ENCODE peak calls at places on chromosome 11, in four cellular contexts. R, M, U and V are unnamed samples. For H3K36me3, the result is how much of the 10 kb centered on the place peaks cover.

GRCh38 chr11:67265633-67266423 is 445 bp upstream of the GRK2 start:
- DNase-seq in U (peak), M (peak), R (peak), V (peak)

GRCh38 chr11:14577835-14578529 is 57.8 kb upstream of the PSMA1 start:
- DNase-seq in U (no peak), R (no peak), M (no peak), V (no peak)

GRCh38 chr11:616320-617220 is 820 bp upstream of the IRF7 start:
- DNase-seq in R (no peak), U (no peak), M (no peak), V (no peak)

GRCh38 chr11:75896843-75897419 is 81.9 kb downstream of the UVRAG start:
- DNase-seq in U (peak), R (peak), M (no peak), V (peak)

GRCh38 chr11:32034149-32034548 is 56.7 kb upstream of the RCN1 start:
- DNase-seq in R (peak), U (no peak), M (no peak), V (no peak)

GRCh38 chr11:27357250-27357649 is 5.8 kb downstream of the CCDC34 start:
- DNase-seq in M (no peak), U (no peak), R (no peak), V (peak)

GRCh38 chr11:834371-835316 is 1.9 kb downstream of the CD151 start:
- DNase-seq in U (no peak), M (peak), R (peak), V (peak)

GRCh38 chr11:70661763-70662501 is 263.6 kb downstream of the CTTN start:
- DNase-seq in U (peak), R (no peak), M (no peak), V (no peak)

GRCh38 chr11:114440971-114441810 is 1.9 kb downstream of the REXO2 start:
- DNase-seq in M (no peak), R (peak), U (no peak), V (no peak)

GRCh38 chr11:122633219-122633829 is 22.2 kb upstream of the UBASH3B start:
- DNase-seq in U (peak), M (peak), R (peak), V (peak)

GRCh38 chr11:18669211-18669593 is 29.4 kb upstream of the TMEM86A start:
- DNase-seq in M (no peak), R (no peak), U (no peak), V (peak)

GRCh38 chr11:5369793-5370192 is 13.8 kb upstream of the OR51M1 start:
- DNase-seq in R (peak), U (peak), M (no peak), V (no peak)

GRCh38 chr11:122277553-122277952 is 161.5 kb upstream of the BLID start:
- DNase-seq in U (no peak), R (no peak), M (no peak), V (peak)

GRCh38 chr11:3049430-3050243 is 7.6 kb downstream of the CARS1 start:
- DNase-seq in U (no peak), M (peak), R (peak), V (peak)

GRCh38 chr11:72220696-72221363 is 3.7 kb upstream of the INPPL1 start:
- DNase-seq in U (no peak), R (no peak), M (no peak), V (no peak)

GRCh38 chr11:78094250-78094649 is 14.6 kb upstream of the NDUFC2 start:
- DNase-seq in R (no peak), U (no peak), M (no peak), V (no peak)

GRCh38 chr11:128342511-128343133 is 244.7 kb downstream of the ETS1 start:
- DNase-seq in U (no peak), M (peak), R (peak), V (peak)

GRCh38 chr11:26230021-26230420 is 101.9 kb upstream of the ANO3 start:
- DNase-seq in U (no peak), M (no peak), R (peak), V (no peak)

GRCh38 chr11:33211588-33211987 is 45.6 kb upstream of the HIPK3 start:
- DNase-seq in R (no peak), M (no peak), U (no peak), V (no peak)

GRCh38 chr11:73215191-73216134 is 2.6 kb upstream of the P2RY2 start:
- DNase-seq in R (no peak), M (no peak), U (peak), V (no peak)

GRCh38 chr11:44356351-44356750 is 46.4 kb upstream of the ALX4 start:
- DNase-seq in U (no peak), M (no peak), R (no peak), V (no peak)

GRCh38 chr11:70826541-70826943 is 425.8 kb downstream of the SHANK2 start:
- DNase-seq in M (no peak), R (no peak), U (peak), V (no peak)

GRCh38 chr11:69074786-69075185 is 26.1 kb downstream of the TPCN2 start:
- DNase-seq in U (no peak), R (peak), M (no peak), V (no peak)
- H3K36me3 ChIP-seq in U (under half), R (under half), M (half or more), V (under half)

DNA sequence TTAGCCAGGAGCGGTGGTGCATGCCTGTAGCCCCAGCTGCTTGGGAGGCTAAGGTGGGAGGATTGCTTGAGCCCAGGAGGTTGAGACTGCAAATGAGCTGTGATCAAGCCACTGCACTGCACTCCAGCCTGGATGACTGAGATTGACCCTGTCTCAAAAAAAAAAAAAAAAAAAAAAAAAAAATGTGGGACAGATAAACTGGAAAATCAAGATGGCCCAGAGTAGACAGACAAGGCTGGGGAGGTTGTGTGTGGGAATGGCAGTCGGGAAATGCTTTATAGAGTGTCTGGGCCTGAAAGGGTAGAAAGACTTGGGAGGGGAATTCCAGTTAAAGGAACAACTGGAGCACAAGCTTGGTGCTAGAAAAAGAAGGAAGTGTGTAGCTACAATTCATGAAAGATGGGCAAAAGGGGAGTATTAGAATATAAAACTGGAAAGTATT is 18.2 kb upstream of the WDR74 start:
- DNase-seq in U (no peak), M (no peak), R (no peak), V (no peak)
- H3K36me3 ChIP-seq in U (under half), M (under half), R (under half), V (under half)

DNA sequence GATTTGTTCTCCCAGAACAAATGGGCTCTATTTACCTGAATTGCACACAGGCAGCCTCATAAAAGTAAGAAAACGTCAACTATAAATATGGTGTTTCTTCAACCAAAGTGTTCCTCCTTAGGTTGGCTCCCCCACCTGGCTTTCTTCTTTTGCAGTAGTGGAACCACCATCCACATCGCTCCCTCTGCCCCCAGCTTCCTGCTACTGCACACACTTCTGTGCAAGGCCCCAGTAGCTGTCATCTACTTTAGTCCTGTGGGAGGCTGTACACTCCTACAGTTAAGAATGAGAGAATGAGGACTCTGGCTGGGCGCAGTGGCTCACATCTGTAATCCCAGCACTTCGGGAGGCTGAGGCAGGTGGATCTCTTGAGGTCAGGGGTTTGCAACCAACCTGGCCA is 89.5 kb downstream of the BMAL1 start:
- DNase-seq in U (no peak), M (no peak), R (no peak), V (no peak)
- H3K36me3 ChIP-seq in U (under half), M (half or more), R (under half), V (under half)

DNA sequence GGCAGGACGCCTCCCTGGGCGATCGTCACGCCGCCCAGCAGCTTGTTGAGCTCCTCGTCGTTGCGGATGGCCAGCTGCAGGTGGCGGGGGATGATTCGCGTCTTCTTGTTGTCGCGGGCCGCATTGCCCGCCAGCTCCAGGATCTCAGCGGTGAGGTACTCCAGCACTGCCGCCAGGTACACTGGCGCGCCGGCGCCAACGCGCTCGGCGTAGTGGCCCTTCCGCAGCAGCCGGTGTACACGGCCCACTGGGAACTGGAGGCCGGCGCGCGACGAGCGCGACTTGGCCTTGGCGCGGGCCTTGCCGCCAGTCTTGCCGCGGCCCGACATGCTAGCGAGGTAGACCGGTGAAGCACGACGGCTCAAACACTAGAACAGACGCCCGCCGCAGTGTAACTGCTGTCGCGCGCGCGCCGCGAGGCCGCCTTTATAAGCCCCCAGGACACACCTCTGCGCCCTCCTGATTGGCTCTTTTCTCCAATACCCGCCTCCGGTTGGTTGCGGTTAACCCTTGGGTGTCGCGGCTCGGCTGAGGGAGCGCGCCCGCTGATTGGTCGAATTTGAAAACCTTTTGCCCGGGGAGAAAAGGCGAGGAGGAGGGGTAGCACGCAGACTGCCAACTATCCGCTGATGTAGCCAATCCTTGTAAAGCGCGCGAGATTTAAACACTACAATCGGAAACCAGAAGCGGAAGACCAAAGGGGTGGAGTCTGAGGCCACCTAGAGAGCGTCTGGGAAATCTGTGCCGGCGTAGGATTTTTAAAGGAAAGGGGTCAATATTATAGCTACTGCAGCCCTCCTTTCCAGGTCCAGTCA is 6.4 kb downstream of the DPAGT1 start:
- DNase-seq in U (peak), R (peak), M (peak), V (peak)
- H3K36me3 ChIP-seq in U (under half), R (under half), M (under half), V (under half)

GRCh38 chr11:123729602-123730001 is 11.9 kb downstream of the ZNF202 start:
- DNase-seq in M (no peak), R (no peak), U (no peak), V (no peak)

DNA sequence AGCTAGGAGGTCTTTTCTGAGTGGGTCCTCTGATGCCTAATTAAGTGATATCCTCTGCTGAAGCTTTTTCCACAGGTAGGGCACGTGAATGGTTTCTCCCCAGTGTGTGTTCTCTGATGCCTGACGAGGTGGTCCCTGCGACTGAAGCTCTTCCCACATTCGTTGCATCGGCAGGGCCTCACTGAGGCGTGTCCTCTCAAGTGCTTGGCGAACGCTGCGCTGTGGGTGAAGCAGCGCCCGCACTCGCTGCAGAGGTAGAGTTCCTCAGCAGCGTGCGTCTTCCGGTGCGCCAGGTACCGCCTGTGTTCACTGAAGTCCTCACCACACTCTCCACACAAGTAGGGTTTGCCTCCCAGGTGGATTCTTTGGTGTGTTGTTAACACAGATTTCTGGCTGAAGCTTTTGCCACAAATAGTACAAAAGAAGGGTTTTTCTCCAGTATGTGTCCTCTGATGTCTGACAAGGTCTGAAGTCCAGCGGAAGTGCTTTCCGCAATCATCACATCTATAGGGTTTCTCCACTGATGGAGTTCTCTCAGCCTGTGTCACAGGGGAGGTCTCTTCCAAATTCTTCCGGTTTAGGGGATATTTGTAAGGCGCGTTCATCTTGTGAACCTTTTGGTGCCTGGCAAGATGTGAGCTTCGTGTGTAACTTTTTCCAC is 15.3 kb downstream of the ZNF202 start:
- DNase-seq in U (no peak), R (no peak), M (no peak), V (no peak)
- H3K36me3 ChIP-seq in U (under half), R (under half), M (half or more), V (under half)

GRCh38 chr11:36485296-36485870 is 24.7 kb downstream of the TRAF6 start:
- DNase-seq in R (no peak), U (no peak), M (no peak), V (no peak)
- H3K36me3 ChIP-seq in R (under half), U (under half), M (half or more), V (under half)

GRCh38 chr11:58575377-58576020 is at the start of gene LPXN:
- DNase-seq in R (no peak), U (no peak), M (no peak), V (peak)
- H3K36me3 ChIP-seq in R (under half), U (under half), M (under half), V (under half)

GRCh38 chr11:9138612-9139579 is 47.5 kb upstream of the SCUBE2 start:
- DNase-seq in M (no peak), U (no peak), R (peak), V (no peak)
- H3K36me3 ChIP-seq in M (half or more), U (under half), R (under half), V (under half)

GRCh38 chr11:117384045-117384444 is 56.4 kb downstream of the CEP164 start:
- DNase-seq in M (no peak), R (peak), U (no peak), V (no peak)
- H3K36me3 ChIP-seq in M (half or more), R (under half), U (under half), V (under half)